ENCODE peak calls at places on chromosome 3, in four cellular contexts. L, Q, H and O are unnamed samples.
A peak's percentile ranks its signal among the peaks of the same experiment; 100 is the strongest.

GRCh38 chr3:24943961-24944360 is 449.3 kb upstream of the THRB start:
- DNase-seq in Q (no peak), L (no peak), H (no peak), O (no peak)

GRCh38 chr3:160474416-160474838 is 24.8 kb upstream of the TRIM59 start:
- DNase-seq in H (no peak), Q (no peak), L (no peak), O (no peak)

GRCh38 chr3:157355276-157355675 is 81.4 kb upstream of the PTX3 start:
- DNase-seq in L (no peak), Q (no peak), H (no peak), O (no peak)

GRCh38 chr3:16923112-16923511 is 38.4 kb downstream of the PLCL2 start:
- DNase-seq in L (no peak), Q (no peak), H (no peak), O (no peak)

GRCh38 chr3:186213946-186214345 is 105.1 kb upstream of the ETV5 start:
- DNase-seq in L (no peak), Q (no peak), H (no peak), O (no peak)

GRCh38 chr3:195762611-195763247 is 42.0 kb downstream of the MUC20 start:
- DNase-seq in Q (no peak), L (no peak), H (no peak), O (no peak)

GRCh38 chr3:172646439-172647015 is 64.3 kb downstream of the NCEH1 start:
- DNase-seq in Q (no peak), L (no peak), H (no peak), O (no peak)

GRCh38 chr3:152352559-152352958 is 83.8 kb downstream of the MBNL1 start:
- DNase-seq in L (no peak), Q (no peak), H (no peak), O (no peak)

GRCh38 chr3:103077910-103078309 is 643.1 kb downstream of the ZPLD1 start:
- DNase-seq in L (no peak), Q (no peak), H (no peak), O (no peak)

GRCh38 chr3:58564456-58565160 is 12.6 kb downstream of the FAM107A start:
- DNase-seq in H (no peak), Q (no peak), L (peak; percentile 18), O (no peak)

GRCh38 chr3:73070675-73071575 is 9.5 kb downstream of the EBLN2 start:
- DNase-seq in H (no peak), Q (no peak), L (peak; percentile 7), O (no peak)

GRCh38 chr3:123750659-123751420 is 133.3 kb downstream of the MYLK start:
- DNase-seq in Q (no peak), L (peak; percentile 93), H (no peak), O (peak; percentile 77)

GRCh38 chr3:107285197-107285596 is 92.0 kb upstream of the CCDC54 start:
- DNase-seq in Q (no peak), H (no peak), L (no peak), O (no peak)

GRCh38 chr3:141063831-141064230 is 12.7 kb downstream of the SPSB4 start:
- DNase-seq in L (no peak), Q (no peak), H (no peak), O (no peak)

GRCh38 chr3:11718582-11719405 is 75.1 kb upstream of the VGLL4 start:
- DNase-seq in Q (no peak), H (no peak), L (peak; percentile 23), O (peak; percentile 58)

GRCh38 chr3:184472723-184473419 is 88.7 kb upstream of the EPHB3 start:
- DNase-seq in H (no peak), L (no peak), Q (no peak), O (no peak)

GRCh38 chr3:195768414-195768813 is 43.3 kb downstream of the MUC4 start:
- DNase-seq in L (no peak), H (no peak), Q (no peak), O (no peak)

GRCh38 chr3:58063022-58063421 is 54.8 kb downstream of the FLNB start:
- DNase-seq in H (no peak), L (no peak), Q (no peak), O (no peak)

GRCh38 chr3:13617981-13618380 is 69.1 kb downstream of the FBLN2 start:
- DNase-seq in L (no peak), Q (no peak), H (no peak), O (no peak)

GRCh38 chr3:1191061-1191460 is 98.2 kb downstream of the CNTN6 start:
- DNase-seq in Q (no peak), L (no peak), H (no peak), O (no peak)

GRCh38 chr3:23761440-23761896 is 44.3 kb upstream of the UBE2E1 start:
- DNase-seq in L (peak; percentile 29), H (peak; percentile 56), Q (peak; percentile 45), O (peak; percentile 71)

GRCh38 chr3:14411988-14412387 is 9.6 kb downstream of the SLC6A6 start:
- DNase-seq in L (no peak), H (no peak), Q (no peak), O (no peak)

GRCh38 chr3:10783360-10784346 is 32.4 kb upstream of the SLC6A11 start:
- DNase-seq in Q (peak; percentile 60), L (peak; percentile 36), H (no peak), O (peak; percentile 26)

GRCh38 chr3:38643592-38643991 is 5.9 kb downstream of the SCN5A start:
- DNase-seq in L (no peak), H (no peak), Q (no peak), O (no peak)

GRCh38 chr3:102896851-102897621 is 462.2 kb downstream of the ZPLD1 start:
- DNase-seq in L (no peak), H (no peak), Q (no peak), O (no peak)

GRCh38 chr3:112136959-112137693 is 4.1 kb upstream of the GCSAM start:
- DNase-seq in L (peak; percentile 42), Q (peak; percentile 8), H (no peak), O (peak; percentile 65)

DNA sequence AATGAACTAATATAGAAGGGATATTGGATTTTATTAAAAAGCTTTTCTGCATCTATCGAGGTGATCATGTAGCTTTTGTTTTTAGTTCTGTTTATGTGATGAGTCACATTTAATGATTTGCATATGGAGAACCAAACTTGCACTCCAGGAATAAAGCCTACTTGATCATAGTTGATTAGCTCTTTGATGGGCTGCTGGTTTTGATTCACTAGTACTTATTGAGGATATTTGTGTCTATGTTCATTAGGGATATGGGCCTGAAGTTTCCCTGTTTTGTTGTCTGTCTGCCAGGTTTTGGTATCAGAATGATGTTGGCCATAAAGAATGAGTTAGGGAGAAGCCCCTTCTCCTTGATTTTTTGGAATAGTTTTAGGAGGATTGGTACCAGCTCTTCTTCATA is 310.7 kb downstream of the ARPP21 start:
- DNase-seq in Q (no peak), L (no peak), H (no peak), O (no peak)
- TF ChIP-seq EP300 in Q (no peak), L (no peak), H (no peak), O (no peak)

GRCh38 chr3:127975630-127976029 is 60.6 kb downstream of the KBTBD12 start:
- DNase-seq in H (no peak), L (peak; percentile 19), Q (no peak), O (no peak)
- TF ChIP-seq CHD4 in H (no peak), L (no peak), Q (no peak), O (no peak)

DNA sequence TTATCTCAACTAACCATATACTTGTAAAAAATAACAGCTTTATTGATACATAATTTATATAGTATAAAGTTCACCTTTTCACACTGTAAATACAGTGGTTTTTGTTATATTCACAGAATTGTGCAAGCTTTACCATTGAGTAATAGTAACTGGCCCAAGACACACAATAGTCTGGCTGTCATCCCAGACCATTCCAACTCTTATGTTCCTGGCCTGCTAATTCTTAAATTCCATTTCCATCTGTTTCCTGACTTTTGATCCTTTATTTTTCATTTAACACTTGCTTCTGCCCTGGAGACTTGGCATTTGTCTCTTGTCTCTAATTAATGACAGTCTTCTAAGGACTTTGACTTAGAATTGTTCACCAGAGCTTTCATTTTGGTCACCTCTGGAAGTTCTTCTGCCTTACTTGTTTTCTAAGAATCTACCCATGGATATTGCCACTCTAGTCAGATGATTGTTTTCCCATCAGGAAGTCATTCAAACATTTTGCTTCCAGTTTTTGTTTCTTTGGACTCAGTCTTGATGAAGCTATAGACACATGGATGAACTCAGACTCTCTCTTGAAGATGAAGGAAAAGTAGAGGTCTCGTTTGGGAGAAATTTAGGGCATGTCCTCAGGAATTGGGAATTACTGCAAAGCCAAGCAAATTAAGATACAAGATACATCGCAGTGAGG is 27.2 kb upstream of the PLSCR4 start:
- DNase-seq in H (no peak), L (peak; percentile 4), Q (no peak), O (peak; percentile 19)
- TF ChIP-seq POLR2AphosphoS2 in H (no peak), L (no peak), Q (no peak), O (no peak)

GRCh38 chr3:49689046-49689886 is at the start of the genes MST1 and RNF123:
- DNase-seq in Q (peak; percentile 82), H (peak; percentile 59), L (peak; percentile 86), O (peak; percentile 89)
- TF ChIP-seq EP300 in Q (no peak), H (no peak), L (no peak), O (no peak)

GRCh38 chr3:143158549-143158988 is 39.0 kb downstream of the CHST2 start:
- DNase-seq in H (peak; percentile 67), Q (no peak), L (no peak), O (no peak)
- TF ChIP-seq CHD4 in H (no peak), Q (no peak), L (no peak), O (no peak)

GRCh38 chr3:170420307-170420821 is 1.7 kb downstream of the CLDN11 start:
- DNase-seq in Q (no peak), H (no peak), L (no peak), O (no peak)

GRCh38 chr3:170423001-170423615 is 4.4 kb downstream of the CLDN11 start:
- DNase-seq in H (no peak), L (no peak), Q (no peak), O (no peak)

GRCh38 chr3:170419301-170420087 is 826 bp downstream of the CLDN11 start:
- DNase-seq in L (no peak), Q (no peak), H (no peak), O (no peak)

GRCh38 chr3:170421758-170422157 is 3.1 kb downstream of the CLDN11 start:
- DNase-seq in Q (no peak), L (no peak), H (no peak), O (no peak)

GRCh38 chr3:170421147-170421641 is 2.5 kb downstream of the CLDN11 start:
- DNase-seq in Q (no peak), L (peak; percentile 42), H (no peak), O (no peak)
- TF ChIP-seq POLR2AphosphoS2 in Q (no peak), L (no peak), H (no peak), O (no peak)

GRCh38 chr3:190382082-190382481 is 5.9 kb upstream of the CLDN16 start:
- DNase-seq in L (no peak), H (no peak), Q (no peak), O (no peak)

GRCh38 chr3:190385835-190386688 is 1.9 kb upstream of the CLDN16 start:
- DNase-seq in H (no peak), Q (no peak), L (peak; percentile 53), O (peak; percentile 65)

GRCh38 chr3:190384241-190384863 is 3.6 kb upstream of the CLDN16 start:
- DNase-seq in H (peak; percentile 19), L (peak; percentile 83), Q (no peak), O (peak; percentile 58)

GRCh38 chr3:190387578-190388213 is at the start of gene CLDN16:
- DNase-seq in Q (no peak), L (no peak), H (no peak), O (no peak)
- TF ChIP-seq EP300 in Q (no peak), L (no peak), H (no peak), O (no peak)